ENCODE peak calls at places on chromosomes 1 and 21, in four cellular contexts. V is K562, Y is HepG2, L is GM12878. C is an unnamed sample.

GRCh38 chr1:244414543-244414942 is 37.2 kb downstream of the ADSS2 start:
- DNase-seq in Y (no peak), V (no peak), L (no peak), C (no peak)

GRCh38 chr1:20476260-20477038 is 9.6 kb downstream of the CAMK2N1 start:
- DNase-seq in V (peak), L (no peak), Y (peak), C (peak)

GRCh38 chr1:5949761-5950100 is 42.5 kb downstream of the NPHP4 start:
- DNase-seq in V (no peak), L (no peak), Y (no peak), C (no peak)

GRCh38 chr1:42998381-42998780 is 39.7 kb upstream of the SLC2A1 start:
- DNase-seq in Y (no peak), V (no peak), L (no peak), C (no peak)

GRCh38 chr1:87077959-87078673 is 163.7 kb downstream of the HS2ST1 start:
- DNase-seq in Y (no peak), V (no peak), L (no peak), C (no peak)

GRCh38 chr1:7732331-7732730 is 38.8 kb upstream of the VAMP3 start:
- DNase-seq in L (no peak), Y (no peak), V (no peak), C (no peak)

GRCh38 chr1:166272851-166273250 is 106.0 kb upstream of the FAM78B start:
- DNase-seq in L (no peak), V (no peak), Y (no peak), C (no peak)

GRCh38 chr1:19676438-19676922 is 11.8 kb downstream of the HTR6 start:
- DNase-seq in L (no peak), V (peak), Y (peak), C (no peak)

GRCh38 chr1:2643414-2644077 is 10.7 kb upstream of the MMEL1 start:
- DNase-seq in L (no peak), V (no peak), Y (no peak), C (no peak)

GRCh38 chr1:16112558-16113555 is 39.4 kb upstream of the FAM131C start:
- DNase-seq in Y (peak), V (peak), L (no peak), C (peak)

GRCh38 chr21:45883090-45883489 is 98.5 kb upstream of the COL6A1 start:
- DNase-seq in L (no peak), Y (no peak), V (no peak), C (no peak)

GRCh38 chr1:239912471-239912870 is 179.2 kb upstream of the FMN2 start:
- DNase-seq in L (no peak), Y (no peak), V (no peak), C (no peak)

GRCh38 chr1:206538086-206538781 is 30.9 kb downstream of the RASSF5 start:
- DNase-seq in V (no peak), Y (no peak), L (no peak), C (no peak)

GRCh38 chr1:198556969-198557368 is 16.5 kb upstream of the ATP6V1G3 start:
- DNase-seq in L (peak), Y (no peak), V (no peak), C (no peak)

GRCh38 chr1:192513196-192513595 is 62.4 kb upstream of the RGS1 start:
- DNase-seq in Y (no peak), L (no peak), V (no peak), C (no peak)

GRCh38 chr21:26148071-26148470 is 22.5 kb downstream of the APP start:
- DNase-seq in L (no peak), Y (no peak), V (no peak), C (no peak)

GRCh38 chr1:109864063-109864822 is 46.4 kb upstream of the CSF1 start:
- DNase-seq in V (peak), L (no peak), Y (no peak), C (no peak)

GRCh38 chr1:21124846-21125245 is 51.9 kb downstream of the EIF4G3 start:
- DNase-seq in V (no peak), Y (no peak), L (no peak), C (no peak)

GRCh38 chr1:54857741-54858665 is 29.0 kb downstream of the DHCR24 start:
- DNase-seq in V (no peak), L (no peak), Y (no peak), C (no peak)

GRCh38 chr1:116483481-116484309 is 87.1 kb downstream of the CD58 start:
- DNase-seq in Y (no peak), L (no peak), V (no peak), C (peak)

GRCh38 chr21:31665397-31665796 is 5.9 kb downstream of the SOD1 start:
- DNase-seq in Y (peak), V (no peak), L (no peak), C (no peak)

GRCh38 chr1:155105604-155106011 is 22.1 kb upstream of the EFNA1 start:
- DNase-seq in Y (no peak), V (no peak), L (no peak), C (no peak)

GRCh38 chr1:30903343-30904034 is 5.1 kb downstream of the SDC3 start:
- DNase-seq in L (no peak), Y (no peak), V (no peak), C (no peak)

GRCh38 chr1:242692988-242693387 is 168.5 kb upstream of the PLD5 start:
- DNase-seq in V (no peak), Y (no peak), L (no peak), C (no peak)

GRCh38 chr1:109791495-109792040 is 27.8 kb upstream of the EPS8L3 start:
- DNase-seq in L (no peak), Y (no peak), V (no peak), C (no peak)

GRCh38 chr1:222582099-222582774 is 7.5 kb downstream of the TAF1A start:
- DNase-seq in Y (peak), V (no peak), L (peak), C (no peak)

GRCh38 chr1:17653728-17654351 is 101.3 kb upstream of the ACTL8 start:
- DNase-seq in Y (no peak), L (no peak), V (peak), C (peak)

GRCh38 chr1:5165747-5166146 is 511.3 kb downstream of the AJAP1 start:
- DNase-seq in V (no peak), Y (no peak), L (no peak), C (no peak)

GRCh38 chr1:165900576-165901380 is 73.4 kb downstream of the UCK2 start:
- DNase-seq in L (no peak), Y (peak), V (no peak), C (no peak)

GRCh38 chr1:1273535-1274298 is at the start of gene UBE2J2:
- DNase-seq in L (peak), V (peak), Y (peak), C (peak)

GRCh38 chr1:44784094-44785026 is 3.6 kb downstream of the BEST4 start:
- DNase-seq in Y (peak), V (no peak), L (no peak), C (peak)

DNA sequence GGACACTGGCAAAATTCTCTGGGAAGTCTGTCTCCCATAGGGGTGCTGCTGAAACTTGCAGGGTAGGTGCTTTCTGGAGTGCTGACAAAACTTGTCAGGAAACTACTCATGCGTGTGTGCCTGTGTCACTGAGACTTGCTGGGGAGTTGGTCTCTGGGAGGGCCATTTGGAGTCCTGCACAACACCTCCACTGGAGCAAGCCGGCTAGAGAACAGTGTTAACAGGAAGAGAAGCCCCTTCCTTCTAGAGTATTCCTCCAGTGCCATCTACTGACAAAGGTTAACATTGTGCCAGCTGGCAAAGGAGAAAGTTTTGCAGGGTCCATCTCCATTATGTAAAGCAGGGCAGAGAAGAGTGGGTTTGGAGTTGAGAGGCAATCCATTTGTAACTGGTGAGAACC is 30.0 kb downstream of the ZMYM4 start:
- DNase-seq in Y (peak), V (no peak), L (peak), C (peak)
- TF ChIP-seq ZBTB33 in Y (no peak), V (no peak), L (no peak), C (no peak)

DNA sequence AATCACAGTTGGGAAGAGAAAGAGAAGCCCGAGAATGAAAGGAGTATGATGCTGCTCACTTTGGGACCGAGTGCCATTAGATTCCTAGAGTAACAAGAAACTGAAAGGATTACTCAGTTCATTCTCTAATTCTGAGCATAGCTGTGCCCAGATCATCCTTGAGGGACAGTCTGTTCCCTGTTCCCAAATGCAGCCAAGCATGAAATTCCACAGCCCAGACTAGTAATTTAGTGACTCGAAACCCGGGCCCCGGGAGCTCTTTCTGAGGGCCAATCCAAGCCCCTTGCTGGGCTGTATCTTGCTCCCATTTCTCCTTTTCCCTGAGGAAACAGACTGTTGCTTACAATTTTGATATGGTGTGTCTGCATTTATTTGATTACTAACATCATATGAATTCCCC is 30.0 kb upstream of the ETS2 start:
- DNase-seq in Y (no peak), V (no peak), L (no peak), C (no peak)
- TF ChIP-seq SMC3 in Y (no peak), V (no peak), L (no peak), C (no peak)

DNA sequence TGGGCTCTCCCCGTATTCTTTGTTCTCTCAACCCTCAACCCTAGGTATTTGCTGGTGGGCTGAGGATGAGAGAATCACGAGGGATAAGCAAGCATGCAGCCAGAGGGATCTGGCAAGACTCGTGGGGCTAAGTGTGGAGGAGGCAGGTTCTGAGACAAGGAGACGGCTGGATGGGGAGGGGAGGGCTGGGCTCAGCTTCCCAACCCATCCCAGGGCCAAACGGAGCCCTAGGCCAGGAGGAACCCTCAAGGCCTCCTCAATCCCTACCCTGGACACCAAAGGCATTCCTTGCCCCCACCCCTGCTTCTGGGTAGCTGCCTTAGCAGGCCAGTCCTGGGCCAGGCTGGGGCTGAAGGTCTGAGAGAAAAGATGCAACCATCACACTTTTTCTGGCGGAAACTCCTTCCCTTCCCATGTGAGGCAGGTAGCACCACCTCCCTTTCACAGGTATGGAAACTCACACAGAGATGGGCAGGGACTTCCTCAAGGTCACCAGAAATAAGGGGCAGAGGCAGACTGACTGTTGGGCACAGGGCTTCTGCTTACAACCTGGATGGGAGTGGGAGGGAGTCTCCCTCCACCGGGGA is 6.2 kb downstream of the MEF2D start:
- DNase-seq in Y (no peak), V (no peak), L (no peak), C (no peak)
- H3K27ac ChIP-seq in Y (no peak), V (no peak), L (peak), C (no peak)

DNA sequence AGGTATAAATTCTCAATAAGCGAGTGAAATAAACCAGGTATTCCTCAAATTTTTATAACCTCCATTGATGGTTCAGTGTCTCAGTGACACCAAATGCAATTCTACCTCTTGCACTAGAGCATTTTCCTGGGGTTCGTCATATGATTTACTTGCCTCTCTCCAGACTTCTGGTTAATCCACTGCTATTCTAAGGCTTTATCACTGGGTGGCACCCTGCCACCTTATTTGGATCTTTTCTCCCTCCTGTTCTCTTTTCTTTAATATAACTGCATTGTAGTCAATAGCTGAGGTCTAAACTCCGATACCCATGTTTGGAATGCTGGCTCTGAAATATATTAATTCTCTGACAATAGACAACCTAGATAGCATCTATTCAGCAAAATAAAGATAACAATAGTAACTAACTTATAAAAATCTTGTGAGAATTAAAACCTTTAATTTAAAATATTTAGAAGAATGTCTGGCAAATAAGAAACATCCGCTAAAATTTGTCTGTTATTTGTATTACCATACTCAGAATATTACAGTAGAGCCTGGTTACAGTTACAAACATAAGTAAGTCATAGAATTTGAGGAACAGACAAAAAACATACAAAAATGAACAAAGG is 436.4 kb downstream of the PLA2G4A start:
- DNase-seq in V (no peak), Y (peak), L (no peak), C (peak)
- TF ChIP-seq ZBTB33 in V (no peak), Y (no peak), L (no peak), C (no peak)

GRCh38 chr1:108009603-108010195 is 44.7 kb upstream of the VAV3 start:
- DNase-seq in L (no peak), V (no peak), Y (no peak), C (no peak)
- TF ChIP-seq SMC3 in L (no peak), V (no peak), Y (no peak), C (no peak)

GRCh38 chr1:214281902-214282695 is 1.1 kb downstream of the SMYD2 start:
- DNase-seq in L (no peak), V (peak), Y (peak), C (peak)
- H3K27ac ChIP-seq in L (peak), V (peak), Y (peak), C (peak)